ENCODE peak calls at places on chromosome 10, in four cellular contexts. B is OCI-M1; Y is stimulated activated CD4-positive, alpha-beta T cell treated with anti-CD3 and anti-CD28 coated beads, Interleukin-1b, Interleukin-23, amount 100 ng/mL, for 4 hours; E is NCI-H748 treated with DMSO at 0.1 percent for 48 hours. P is an unnamed sample.
A peak's percentile ranks its signal among the peaks of the same experiment; 100 is the strongest.

GRCh38 chr10:126350216-126350992 is 37.9 kb downstream of the ADAM12 start:
- DNase-seq in B (no peak), Y (no peak), E (no peak), P (no peak)

GRCh38 chr10:21173964-21174669 is 277.0 kb upstream of the NEBL start:
- DNase-seq in B (no peak), Y (peak; percentile 4), E (peak; percentile 34), P (peak; percentile 73)

GRCh38 chr10:61855771-61856170 is 45.7 kb upstream of the ARID5B start:
- DNase-seq in B (no peak), Y (no peak), E (no peak), P (no peak)

GRCh38 chr10:3995302-3996210 is 210.5 kb upstream of the KLF6 start:
- DNase-seq in B (no peak), Y (no peak), E (no peak), P (no peak)

GRCh38 chr10:36670616-36671402 is 454.6 kb upstream of the ANKRD30A start:
- DNase-seq in B (no peak), Y (no peak), E (no peak), P (no peak)

GRCh38 chr10:62681211-62681940 is 123.1 kb upstream of the ADO start:
- DNase-seq in B (peak; percentile 15), Y (peak; percentile 65), E (no peak), P (no peak)

GRCh38 chr10:127872871-127873600 is 19.7 kb downstream of the CLRN3 start:
- DNase-seq in B (no peak), Y (no peak), E (no peak), P (no peak)

GRCh38 chr10:122419890-122420623 is 34.4 kb upstream of the ARMS2 start:
- DNase-seq in B (no peak), Y (no peak), E (no peak), P (no peak)

GRCh38 chr10:123269675-123270074 is 115.5 kb downstream of the BUB3 start:
- DNase-seq in B (no peak), Y (no peak), E (no peak), P (no peak)

GRCh38 chr10:97463363-97464132 is 17.6 kb downstream of the ZDHHC16 start:
- DNase-seq in B (peak; percentile 73), Y (peak; percentile 22), E (no peak), P (peak; percentile 61)

GRCh38 chr10:98045785-98046389 is 15.5 kb upstream of the CRTAC1 start:
- DNase-seq in B (peak; percentile 79), Y (peak; percentile 43), E (peak; percentile 31), P (peak; percentile 69)

GRCh38 chr10:30000802-30001571 is 58.4 kb downstream of the JCAD start:
- DNase-seq in B (no peak), Y (no peak), E (no peak), P (no peak)

GRCh38 chr10:12849351-12850181 is 151.9 kb downstream of the CCDC3 start:
- DNase-seq in B (no peak), Y (no peak), E (no peak), P (no peak)

GRCh38 chr10:1253476-1254353 is 197.5 kb downstream of the WDR37 start:
- DNase-seq in B (no peak), Y (no peak), E (no peak), P (no peak)

GRCh38 chr10:78292987-78293865 is 259.6 kb downstream of the RPS24 start:
- DNase-seq in B (peak; percentile 30), Y (no peak), E (no peak), P (no peak)

GRCh38 chr10:71069909-71070666 is 142.3 kb upstream of the UNC5B start:
- DNase-seq in B (no peak), Y (no peak), E (no peak), P (no peak)

GRCh38 chr10:44703241-44704155 is 207.6 kb upstream of the TMEM72 start:
- DNase-seq in B (no peak), Y (no peak), E (no peak), P (no peak)

GRCh38 chr10:127041561-127041960 is 136.3 kb downstream of the DOCK1 start:
- DNase-seq in B (no peak), Y (no peak), E (no peak), P (no peak)

GRCh38 chr10:78953124-78954008 is 115.4 kb upstream of the ZMIZ1 start:
- DNase-seq in B (no peak), Y (no peak), E (no peak), P (no peak)

GRCh38 chr10:7302393-7303054 is 108.3 kb downstream of the SFMBT2 start:
- DNase-seq in B (no peak), Y (no peak), E (no peak), P (no peak)

GRCh38 chr10:26700884-26701630 is 3.6 kb downstream of the PDSS1 start:
- DNase-seq in B (no peak), Y (no peak), E (no peak), P (no peak)

GRCh38 chr10:124378271-124378670 is 40.5 kb downstream of the OAT start:
- DNase-seq in B (no peak), Y (no peak), E (no peak), P (no peak)

GRCh38 chr10:13871087-13871486 is 284.3 kb downstream of the PRPF18 start:
- DNase-seq in B (no peak), Y (no peak), E (no peak), P (no peak)

GRCh38 chr10:77636967-77637473 is 588 bp downstream of the KCNMA1 start:
- DNase-seq in B (no peak), Y (no peak), E (no peak), P (peak; percentile 51)

GRCh38 chr10:10914129-10914528 is 103.5 kb upstream of the CELF2 start:
- DNase-seq in B (no peak), Y (no peak), E (no peak), P (no peak)

GRCh38 chr10:132850246-132850645 is 64.3 kb upstream of the NKX6-2 start:
- DNase-seq in B (no peak), Y (no peak), E (no peak), P (no peak)

GRCh38 chr10:69885379-69886156 is 83.9 kb downstream of the COL13A1 start:
- DNase-seq in B (no peak), Y (no peak), E (no peak), P (no peak)

GRCh38 chr10:6590100-6590499 is 10.0 kb upstream of the PRKCQ start:
- DNase-seq in B (no peak), Y (no peak), E (no peak), P (no peak)

GRCh38 chr10:121662945-121663917 is 65.0 kb upstream of the FGFR2 start:
- DNase-seq in B (peak; percentile 13), Y (no peak), E (peak; percentile 1), P (peak; percentile 37)

GRCh38 chr10:95121904-95122303 is 52.6 kb upstream of the CYP2C8 start:
- DNase-seq in B (no peak), Y (no peak), E (peak; percentile 31), P (no peak)

GRCh38 chr10:73495226-73495883 is 469 bp downstream of the PPP3CB start:
- DNase-seq in B (peak; percentile 94), Y (peak; percentile 63), E (peak; percentile 50), P (peak; percentile 82)

GRCh38 chr10:50516161-50516560 is 107.6 kb downstream of the SGMS1 start:
- DNase-seq in B (no peak), Y (no peak), E (no peak), P (no peak)

GRCh38 chr10:11498399-11498798 is 113.1 kb downstream of the USP6NL start:
- DNase-seq in B (no peak), Y (no peak), E (no peak), P (no peak)